ENCODE peak calls at places on chromosome 12, in four cellular contexts. One of them, this sample, is unnamed.

GRCh38 chr12:111788178-111788654 is 21.5 kb downstream of the ALDH2 start:
- DNase-seq in thyroid gland: peak
- DNase-seq in fibroblast of the aortic adventitia: peak
- DNase-seq in lower leg skin: no peak
- DNase-seq in this sample: peak

GRCh38 chr12:78229491-78230209 is 399.0 kb downstream of the NAV3 start:
- DNase-seq in thyroid gland: peak
- DNase-seq in fibroblast of the aortic adventitia: peak
- DNase-seq in lower leg skin: no peak
- DNase-seq in this sample: peak

GRCh38 chr12:43063642-43064041 is 474.1 kb upstream of the PRICKLE1 start:
- DNase-seq in thyroid gland: no peak
- DNase-seq in fibroblast of the aortic adventitia: peak
- DNase-seq in lower leg skin: no peak
- DNase-seq in this sample: peak

GRCh38 chr12:124240493-124240892 is 54.4 kb upstream of the RFLNA start:
- DNase-seq in thyroid gland: no peak
- DNase-seq in fibroblast of the aortic adventitia: no peak
- DNase-seq in lower leg skin: no peak
- DNase-seq in this sample: peak

GRCh38 chr12:96241484-96242256 is 47.5 kb downstream of the ELK3 start:
- DNase-seq in thyroid gland: no peak
- DNase-seq in fibroblast of the aortic adventitia: peak
- DNase-seq in lower leg skin: peak
- DNase-seq in this sample: peak

GRCh38 chr12:8680533-8680932 is 17.3 kb upstream of the RIMKLB start:
- DNase-seq in thyroid gland: no peak
- DNase-seq in fibroblast of the aortic adventitia: no peak
- DNase-seq in lower leg skin: no peak
- DNase-seq in this sample: no peak

GRCh38 chr12:49552014-49552413 is 13.2 kb downstream of the KCNH3 start:
- DNase-seq in thyroid gland: no peak
- DNase-seq in fibroblast of the aortic adventitia: no peak
- DNase-seq in lower leg skin: peak
- DNase-seq in this sample: no peak

GRCh38 chr12:69239286-69239921 is at the start of gene CPSF6:
- DNase-seq in thyroid gland: peak
- DNase-seq in fibroblast of the aortic adventitia: peak
- DNase-seq in lower leg skin: peak
- DNase-seq in this sample: peak

GRCh38 chr12:113478351-113479011 is 6.8 kb upstream of the LHX5 start:
- DNase-seq in thyroid gland: no peak
- DNase-seq in fibroblast of the aortic adventitia: no peak
- DNase-seq in lower leg skin: no peak
- DNase-seq in this sample: no peak

GRCh38 chr12:23585156-23585781 is 364.2 kb downstream of the SOX5 start:
- DNase-seq in thyroid gland: no peak
- DNase-seq in fibroblast of the aortic adventitia: no peak
- DNase-seq in lower leg skin: no peak
- DNase-seq in this sample: no peak

GRCh38 chr12:112116232-112117060 is 7.9 kb upstream of the NAA25 start:
- DNase-seq in thyroid gland: peak
- DNase-seq in fibroblast of the aortic adventitia: peak
- DNase-seq in lower leg skin: peak
- DNase-seq in this sample: peak

GRCh38 chr12:104933778-104934177 is 24.3 kb downstream of the SLC41A2 start:
- DNase-seq in thyroid gland: no peak
- DNase-seq in fibroblast of the aortic adventitia: no peak
- DNase-seq in lower leg skin: no peak
- DNase-seq in this sample: no peak

GRCh38 chr12:45290218-45290609 is 74.3 kb downstream of the ANO6 start:
- DNase-seq in thyroid gland: no peak
- DNase-seq in fibroblast of the aortic adventitia: peak
- DNase-seq in lower leg skin: no peak
- DNase-seq in this sample: peak

GRCh38 chr12:120628919-120629318 is 11.5 kb upstream of the CABP1 start:
- DNase-seq in thyroid gland: no peak
- DNase-seq in fibroblast of the aortic adventitia: no peak
- DNase-seq in lower leg skin: no peak
- DNase-seq in this sample: no peak

GRCh38 chr12:53953831-53954693 is 641 bp upstream of the HOXC12 start:
- DNase-seq in thyroid gland: no peak
- DNase-seq in fibroblast of the aortic adventitia: no peak
- DNase-seq in lower leg skin: no peak
- DNase-seq in this sample: no peak

GRCh38 chr12:17197971-17198370 is 592.0 kb upstream of the LMO3 start:
- DNase-seq in thyroid gland: no peak
- DNase-seq in fibroblast of the aortic adventitia: no peak
- DNase-seq in lower leg skin: no peak
- DNase-seq in this sample: no peak

GRCh38 chr12:121494093-121494787 is 86.6 kb downstream of the KDM2B start:
- DNase-seq in thyroid gland: peak
- DNase-seq in fibroblast of the aortic adventitia: peak
- DNase-seq in lower leg skin: no peak
- DNase-seq in this sample: peak

GRCh38 chr12:125220404-125221273 is 155.4 kb downstream of the AACS start:
- DNase-seq in thyroid gland: peak
- DNase-seq in fibroblast of the aortic adventitia: peak
- DNase-seq in lower leg skin: no peak
- DNase-seq in this sample: peak

GRCh38 chr12:96398422-96399080 is 1.7 kb downstream of the CDK17 start:
- DNase-seq in thyroid gland: no peak
- DNase-seq in fibroblast of the aortic adventitia: no peak
- DNase-seq in lower leg skin: no peak
- DNase-seq in this sample: peak

GRCh38 chr12:90842477-90842876 is 112.5 kb downstream of the CCER1 start:
- DNase-seq in thyroid gland: no peak
- DNase-seq in fibroblast of the aortic adventitia: no peak
- DNase-seq in lower leg skin: no peak
- DNase-seq in this sample: no peak

GRCh38 chr12:44851586-44851985 is 24.5 kb downstream of the NELL2 start:
- DNase-seq in thyroid gland: no peak
- DNase-seq in fibroblast of the aortic adventitia: no peak
- DNase-seq in lower leg skin: no peak
- DNase-seq in this sample: no peak

GRCh38 chr12:68031174-68031573 is 41.9 kb downstream of the IFNG-AS1 start:
- DNase-seq in thyroid gland: no peak
- DNase-seq in fibroblast of the aortic adventitia: no peak
- DNase-seq in lower leg skin: no peak
- DNase-seq in this sample: no peak

GRCh38 chr12:117470804-117471203 is 109.4 kb upstream of the NOS1 start:
- DNase-seq in thyroid gland: no peak
- DNase-seq in fibroblast of the aortic adventitia: no peak
- DNase-seq in lower leg skin: no peak
- DNase-seq in this sample: no peak

GRCh38 chr12:18431776-18432175 is 170.5 kb downstream of the PIK3C2G start:
- DNase-seq in thyroid gland: no peak
- DNase-seq in fibroblast of the aortic adventitia: no peak
- DNase-seq in lower leg skin: no peak
- DNase-seq in this sample: no peak

GRCh38 chr12:750356-751191 is 1.8 kb upstream of the WNK1 start:
- DNase-seq in thyroid gland: no peak
- DNase-seq in fibroblast of the aortic adventitia: no peak
- DNase-seq in lower leg skin: no peak
- DNase-seq in this sample: no peak

GRCh38 chr12:47885012-47885501 is 19.7 kb downstream of the VDR start:
- DNase-seq in thyroid gland: no peak
- DNase-seq in fibroblast of the aortic adventitia: no peak
- DNase-seq in lower leg skin: no peak
- DNase-seq in this sample: no peak

GRCh38 chr12:59626382-59626781 is 30.6 kb downstream of the SLC16A7 start:
- DNase-seq in thyroid gland: no peak
- DNase-seq in fibroblast of the aortic adventitia: peak
- DNase-seq in lower leg skin: no peak
- DNase-seq in this sample: no peak

GRCh38 chr12:75208851-75209781 is 523 bp downstream of the KCNC2 start:
- DNase-seq in thyroid gland: no peak
- DNase-seq in fibroblast of the aortic adventitia: peak
- DNase-seq in lower leg skin: no peak
- DNase-seq in this sample: peak

GRCh38 chr12:89856431-89856830 is 147.8 kb upstream of the ATP2B1 start:
- DNase-seq in thyroid gland: no peak
- DNase-seq in fibroblast of the aortic adventitia: peak
- DNase-seq in lower leg skin: no peak
- DNase-seq in this sample: peak

GRCh38 chr12:94973202-94973601 is 30.3 kb downstream of the NDUFA12 start:
- DNase-seq in thyroid gland: no peak
- DNase-seq in fibroblast of the aortic adventitia: no peak
- DNase-seq in lower leg skin: no peak
- DNase-seq in this sample: peak

GRCh38 chr12:80943345-80943744 is 5.6 kb upstream of the LIN7A start:
- DNase-seq in thyroid gland: no peak
- DNase-seq in fibroblast of the aortic adventitia: no peak
- DNase-seq in lower leg skin: no peak
- DNase-seq in this sample: no peak

GRCh38 chr12:2456122-2456812 is 338.5 kb upstream of the FKBP4 start:
- DNase-seq in thyroid gland: peak
- DNase-seq in fibroblast of the aortic adventitia: no peak
- DNase-seq in lower leg skin: no peak
- DNase-seq in this sample: no peak

GRCh38 chr12:115956674-115957073 is 320.8 kb downstream of the MED13L start:
- DNase-seq in thyroid gland: no peak
- DNase-seq in fibroblast of the aortic adventitia: no peak
- DNase-seq in lower leg skin: no peak
- DNase-seq in this sample: no peak

GRCh38 chr12:12804432-12804886 is 8.7 kb upstream of the DDX47 start:
- DNase-seq in thyroid gland: no peak
- DNase-seq in fibroblast of the aortic adventitia: peak
- DNase-seq in lower leg skin: no peak
- DNase-seq in this sample: peak

GRCh38 chr12:3964404-3964803 is 91.2 kb upstream of the PARP11 start:
- DNase-seq in thyroid gland: no peak
- DNase-seq in fibroblast of the aortic adventitia: no peak
- DNase-seq in lower leg skin: peak
- DNase-seq in this sample: no peak
- TF ChIP-seq CTCF in thyroid gland: no peak
- TF ChIP-seq CTCF in fibroblast of the aortic adventitia: peak
- TF ChIP-seq CTCF in lower leg skin: no peak
- TF ChIP-seq CTCF in this sample: no peak

DNA sequence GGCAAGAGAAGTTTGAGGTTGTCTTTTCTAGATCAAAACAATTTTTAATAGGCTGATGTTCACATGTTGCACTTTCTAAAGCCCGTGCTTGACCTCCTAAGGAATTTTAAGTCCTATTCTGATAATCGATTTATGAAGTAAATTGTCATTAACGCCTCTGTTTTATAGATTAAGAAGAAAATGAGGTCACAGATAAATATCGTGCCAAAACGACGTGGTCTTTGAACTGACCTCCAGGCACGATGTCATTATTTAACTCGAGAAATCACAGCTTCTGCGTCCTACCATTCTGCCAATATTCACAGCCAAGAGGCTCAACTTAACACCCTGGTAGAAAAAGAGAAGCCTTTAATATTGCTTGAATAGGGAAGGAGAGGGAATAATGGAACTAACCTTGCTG is 862 bp upstream of the EEA1 start:
- DNase-seq in thyroid gland: no peak
- DNase-seq in fibroblast of the aortic adventitia: no peak
- DNase-seq in lower leg skin: no peak
- DNase-seq in this sample: no peak
- H3K4me3 ChIP-seq in thyroid gland: peak
- H3K4me3 ChIP-seq in fibroblast of the aortic adventitia: peak
- H3K4me3 ChIP-seq in lower leg skin: peak
- H3K4me3 ChIP-seq in this sample: peak

GRCh38 chr12:93108958-93109357 is 179.9 kb upstream of the EEA1 start:
- DNase-seq in thyroid gland: no peak
- DNase-seq in fibroblast of the aortic adventitia: peak
- DNase-seq in lower leg skin: no peak
- DNase-seq in this sample: peak
- TF ChIP-seq CTCF in thyroid gland: no peak
- TF ChIP-seq CTCF in fibroblast of the aortic adventitia: no peak
- TF ChIP-seq CTCF in lower leg skin: no peak
- TF ChIP-seq CTCF in this sample: no peak

DNA sequence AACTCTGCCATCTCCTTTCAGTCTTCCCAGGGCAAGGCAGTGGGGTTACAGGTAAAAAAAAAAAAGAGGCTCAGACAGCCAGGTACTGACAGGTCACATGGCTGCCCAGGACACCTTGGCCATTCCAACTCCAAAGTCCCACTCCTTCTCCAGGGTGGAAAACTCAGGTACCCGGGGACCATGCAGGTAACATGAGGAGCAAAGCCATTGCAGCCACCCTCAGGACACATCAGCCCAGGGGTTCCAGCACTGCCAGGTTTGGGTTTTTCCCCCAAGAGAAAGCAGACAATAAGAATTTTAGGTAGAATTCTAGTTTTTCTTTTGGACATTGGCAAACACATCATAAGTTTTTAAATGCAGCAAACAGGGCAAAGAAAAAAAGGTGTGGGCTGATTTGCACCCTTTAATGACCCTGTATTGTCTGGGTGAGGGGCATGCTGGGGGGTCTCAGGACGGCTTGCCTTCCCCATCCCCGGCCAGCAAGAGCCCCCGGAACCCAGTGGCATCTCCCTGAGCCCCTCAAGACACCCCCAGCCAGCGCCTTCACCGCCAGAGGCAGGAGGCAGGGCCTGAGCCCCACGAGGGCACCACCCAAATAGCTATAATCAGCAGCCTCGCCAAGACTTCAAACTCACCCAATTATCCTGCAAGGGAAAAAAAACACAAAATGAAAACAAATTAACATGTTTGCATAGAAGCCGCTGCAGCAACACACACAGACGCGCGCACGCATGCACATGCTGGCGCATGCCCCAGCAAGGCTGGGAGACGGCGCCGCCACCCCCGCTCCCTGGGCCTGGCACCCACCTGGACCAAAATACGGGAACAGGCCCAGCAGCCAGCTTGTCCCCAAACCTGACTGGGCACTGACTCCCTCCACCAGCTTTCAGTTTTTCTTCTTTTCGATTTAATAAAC is 15.6 kb downstream of the FAM222A start:
- DNase-seq in thyroid gland: no peak
- DNase-seq in fibroblast of the aortic adventitia: no peak
- DNase-seq in lower leg skin: peak
- DNase-seq in this sample: no peak
- H3K4me3 ChIP-seq in thyroid gland: no peak
- H3K4me3 ChIP-seq in fibroblast of the aortic adventitia: no peak
- H3K4me3 ChIP-seq in lower leg skin: no peak
- H3K4me3 ChIP-seq in this sample: no peak

This sample was measured in choroid plexus epithelial cell.